ENCODE peak calls at places on chromosome 5, in ten cellular contexts. S, E, W, H, B, F, K, I, N and M are unnamed samples.

GRCh38 chr5:96509721-96510383 is 76.8 kb upstream of the PCSK1 start:
- DNase-seq in H (no peak), K (no peak), F (no peak), S (peak), B (no peak), E (no peak), W (no peak), N (no peak), I (no peak), M (peak)

GRCh38 chr5:143001764-143002351 is 231.7 kb downstream of the ARHGAP26 start:
- DNase-seq in K (no peak), S (peak), H (no peak), I (no peak), W (peak), B (peak), N (no peak), E (no peak), F (no peak), M (peak)

GRCh38 chr5:135559342-135559741 is 19.4 kb downstream of the CXCL14 start:
- DNase-seq in S (peak), F (no peak), N (no peak), H (no peak), I (no peak), E (no peak), B (no peak), K (no peak), W (no peak), M (peak)

GRCh38 chr5:56170557-56170956 is 62.6 kb downstream of the ANKRD55 start:
- DNase-seq in S (peak), H (no peak), W (no peak), N (no peak), F (no peak), K (no peak), E (no peak), B (no peak), I (no peak), M (no peak)

GRCh38 chr5:35230043-35230611 is at the start of gene PRLR:
- DNase-seq in K (no peak), S (peak), H (no peak), F (no peak), B (no peak), I (no peak), E (peak), N (peak), W (no peak), M (peak)

GRCh38 chr5:62592558-62592957 is 13.9 kb downstream of the LRRC70 start:
- DNase-seq in F (no peak), W (no peak), B (no peak), S (no peak), I (no peak), H (no peak), K (no peak), N (no peak), E (no peak), M (no peak)

GRCh38 chr5:136212252-136212721 is 19.3 kb upstream of the SMIM32 start:
- DNase-seq in H (peak), F (peak), E (peak), W (peak), S (peak), I (no peak), N (peak), B (peak), K (peak), M (peak)

GRCh38 chr5:78526049-78526525 is 122.5 kb downstream of the LHFPL2 start:
- DNase-seq in H (no peak), W (no peak), I (no peak), N (no peak), E (no peak), K (no peak), B (no peak), S (peak), F (no peak), M (peak)

GRCh38 chr5:148973455-148973854 is 89.4 kb downstream of the SH3TC2 start:
- DNase-seq in H (no peak), I (no peak), N (no peak), S (peak), W (no peak), B (no peak), K (no peak), F (no peak), E (no peak), M (peak)

GRCh38 chr5:56698463-56699381 is 116.6 kb upstream of the MAP3K1 start:
- DNase-seq in K (no peak), H (no peak), E (no peak), W (no peak), B (no peak), N (no peak), S (no peak), I (no peak), F (no peak), M (no peak)